ENCODE peak calls at places on chromosomes 5 and 9, in ten cellular contexts. D is uterus, U is transverse colon, R is right lobe of liver, T is kidney epithelial cell, V is mammary epithelial cell, E is right atrium auricular region, Y is colonic mucosa, Z is AG04450, H is pancreas. K is an unnamed sample.

GRCh38 chr5:25858019-25858418 is 1180.4 kb downstream of the CDH9 start:
- DNase-seq in D (no peak), U (no peak), R (no peak), T (no peak), V (no peak), E (no peak), Y (no peak), Z (no peak), H (no peak), K (no peak)

GRCh38 chr5:85168474-85168873 is 783.8 kb upstream of the EDIL3 start:
- DNase-seq in D (no peak), U (no peak), R (no peak), T (no peak), V (no peak), E (no peak), Y (no peak), Z (no peak), H (no peak), K (no peak)

GRCh38 chr5:160375166-160375565 is 4.7 kb upstream of the C1QTNF2 start:
- DNase-seq in D (no peak), U (no peak), R (no peak), T (no peak), V (no peak), E (no peak), Y (no peak), Z (no peak), H (no peak), K (no peak)

GRCh38 chr5:56818409-56819026 is 3.2 kb downstream of the MAP3K1 start:
- DNase-seq in D (no peak), U (no peak), R (no peak), T (no peak), V (peak; percentile 26), E (no peak), Y (no peak), Z (no peak), H (no peak), K (no peak)

GRCh38 chr5:99589424-99589823 is 660.6 kb upstream of the CHD1 start:
- DNase-seq in D (no peak), U (no peak), R (no peak), T (no peak), V (no peak), E (no peak), Y (no peak), Z (no peak), H (no peak), K (no peak)

GRCh38 chr9:68690088-68690487 is 15.0 kb upstream of the PIP5K1B start:
- DNase-seq in D (peak; percentile 38), U (no peak), R (no peak), T (no peak), V (no peak), E (peak; percentile 61), Y (no peak), Z (no peak), H (peak; percentile 56), K (peak; percentile 38)

GRCh38 chr5:161549106-161549505 is 2.6 kb upstream of the GABRB2 start:
- DNase-seq in D (no peak), U (no peak), R (no peak), T (no peak), V (no peak), E (no peak), Y (peak; percentile 25), Z (no peak), H (no peak), K (no peak)

GRCh38 chr9:37508135-37508833 is 22.5 kb downstream of the POLR1E start:
- DNase-seq in D (no peak), U (no peak), R (peak; percentile 93), T (no peak), V (no peak), E (no peak), Y (no peak), Z (no peak), H (no peak), K (no peak)

GRCh38 chr9:81522721-81523551 is 166.4 kb downstream of the TLE1 start:
- DNase-seq in D (no peak), U (no peak), R (peak; percentile 47), T (no peak), V (peak; percentile 61), E (no peak), Y (peak; percentile 28), Z (peak; percentile 11), H (peak; percentile 16), K (no peak)

GRCh38 chr9:16352791-16353401 is 517.6 kb downstream of the BNC2 start:
- DNase-seq in D (peak; percentile 36), U (no peak), R (no peak), T (no peak), V (no peak), E (no peak), Y (no peak), Z (no peak), H (no peak), K (no peak)

GRCh38 chr5:24742334-24742733 is 97.6 kb upstream of the CDH10 start:
- DNase-seq in D (no peak), U (no peak), R (no peak), T (peak; percentile 26), V (no peak), E (no peak), Y (no peak), Z (no peak), H (no peak), K (no peak)

GRCh38 chr5:126104951-126105350 is 318.3 kb upstream of the GRAMD2B start:
- DNase-seq in D (no peak), U (no peak), R (no peak), T (no peak), V (peak; percentile 50), E (no peak), Y (no peak), Z (no peak), H (no peak), K (no peak)

GRCh38 chr9:133768859-133769510 is 30.8 kb upstream of the SARDH start:
- DNase-seq in D (peak; percentile 12), U (no peak), R (peak; percentile 99), T (no peak), V (no peak), E (peak; percentile 54), Y (no peak), Z (no peak), H (peak; percentile 99), K (no peak)

GRCh38 chr5:141501805-141502204 is 12.9 kb downstream of the PCDHGC5 start:
- DNase-seq in D (no peak), U (no peak), R (no peak), T (no peak), V (no peak), E (no peak), Y (no peak), Z (no peak), H (no peak), K (no peak)

GRCh38 chr9:116572095-116572748 is 114.9 kb upstream of the TRIM32 start:
- DNase-seq in D (peak; percentile 95), U (peak; percentile 86), R (peak; percentile 92), T (no peak), V (peak; percentile 48), E (peak; percentile 90), Y (peak; percentile 82), Z (peak; percentile 81), H (peak; percentile 87), K (no peak)

GRCh38 chr9:488448-488847 is 273.8 kb downstream of the DOCK8 start:
- DNase-seq in D (no peak), U (no peak), R (no peak), T (no peak), V (no peak), E (no peak), Y (no peak), Z (no peak), H (no peak), K (no peak)

GRCh38 chr9:76692448-76693129 is 71.6 kb upstream of the PCA3 start:
- DNase-seq in D (no peak), U (no peak), R (no peak), T (no peak), V (no peak), E (no peak), Y (no peak), Z (no peak), H (no peak), K (no peak)
- H3K4me3 ChIP-seq in D (no peak overlapping the region), U (no peak overlapping the region), R (no peak overlapping the region), T (no peak overlapping the region), V (no peak overlapping the region), E (peak overlapping the region; percentile 29), Y (no peak overlapping the region), Z (no peak overlapping the region), H (no peak overlapping the region), K (no peak overlapping the region)

DNA sequence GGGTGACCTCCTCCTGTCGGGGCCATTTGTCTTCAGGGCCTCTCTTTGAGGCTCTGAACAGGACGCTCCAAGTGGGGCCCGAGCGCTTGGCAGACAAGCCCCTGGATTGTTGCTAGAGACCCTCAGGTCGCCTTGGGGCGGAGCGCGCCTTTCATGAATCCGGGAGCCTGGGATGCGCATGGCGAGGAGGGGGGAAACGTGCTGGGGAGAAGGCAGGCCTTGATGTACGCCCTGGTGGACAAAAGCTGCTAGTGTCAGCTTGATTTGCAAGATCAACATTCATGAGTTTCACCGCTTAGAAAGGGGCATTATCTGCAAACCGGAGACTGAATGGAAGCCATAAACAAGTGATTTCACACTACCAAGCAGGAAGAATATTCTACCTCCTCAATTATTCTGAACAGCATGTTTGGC is 226.3 kb downstream of the SMARCA2 start:
- DNase-seq in D (peak; percentile 61), U (no peak), R (no peak), T (no peak), V (no peak), E (no peak), Y (peak; percentile 22), Z (peak; percentile 75), H (no peak), K (peak; percentile 48)
- TF ChIP-seq CTCF in D (no peak), U (peak; percentile 5), R (no peak), T (peak; percentile 34), V (peak; percentile 21), E (no peak), Y (peak; percentile 19), Z (peak; percentile 55), H (no peak), K (peak; percentile 36)

DNA sequence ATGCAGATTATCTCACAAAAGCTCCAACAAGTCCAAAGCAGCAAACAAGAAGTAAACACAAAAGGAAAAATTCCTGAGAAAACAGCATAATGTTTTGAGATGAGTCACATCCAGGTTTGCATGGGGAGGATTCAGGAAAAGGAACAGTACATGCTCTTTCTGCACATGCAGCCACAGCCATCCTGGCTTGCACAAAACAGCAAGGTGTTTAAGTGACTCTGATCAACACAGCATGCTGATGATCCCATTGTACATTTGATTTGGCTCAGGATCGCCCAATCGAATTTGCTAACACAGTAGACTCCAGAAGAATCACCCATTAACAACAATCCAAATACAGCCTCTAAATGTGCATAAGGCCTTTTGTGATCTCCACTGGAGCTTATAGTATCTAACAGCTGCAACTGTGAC is 143.0 kb downstream of the ELAVL2 start:
- DNase-seq in D (no peak), U (no peak), R (no peak), T (peak; percentile 9), V (peak; percentile 49), E (no peak), Y (no peak), Z (no peak), H (no peak), K (no peak)
- H3K4me3 ChIP-seq in D (no peak overlapping the region), U (no peak overlapping the region), R (no peak overlapping the region), T (no peak overlapping the region), V (no peak overlapping the region), E (no peak overlapping the region), Y (no peak overlapping the region), Z (no peak overlapping the region), H (no peak overlapping the region), K (no peak overlapping the region)

DNA sequence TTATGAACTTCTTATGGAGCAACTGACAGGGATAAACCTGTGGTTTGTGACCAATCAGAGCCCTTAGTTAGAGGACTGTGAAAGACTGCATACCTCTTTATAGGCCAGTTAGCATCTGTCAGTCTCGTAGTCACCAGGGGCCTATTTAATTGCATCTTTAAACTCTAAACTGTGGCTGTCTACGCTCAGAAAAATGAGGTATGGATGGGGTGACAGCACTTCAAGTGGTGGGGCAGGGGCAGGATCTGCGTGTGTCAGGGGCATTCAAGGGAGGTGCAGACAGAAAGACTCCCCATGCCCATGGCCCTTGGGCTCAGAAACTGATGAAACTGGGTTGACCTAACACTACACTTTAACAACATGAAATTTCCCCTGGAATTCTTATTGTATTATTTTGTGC is 132.6 kb upstream of the TBCA start:
- DNase-seq in D (no peak), U (no peak), R (no peak), T (no peak), V (no peak), E (no peak), Y (no peak), Z (no peak), H (no peak), K (no peak)
- TF ChIP-seq CTCF in D (no peak), U (no peak), R (no peak), T (no peak), V (no peak), E (no peak), Y (no peak), Z (no peak), H (no peak), K (no peak)